ENCODE peak calls at places on chromosomes 7 and 10, in nine cellular contexts. Y, N, W, X, U, I, O, S and R are unnamed samples.
A peak's percentile ranks its signal among the peaks of the same experiment; 100 is the strongest.

GRCh38 chr7:97269741-97270140 is 152.2 kb downstream of the SDHAF3 start:
- DNase-seq in O (no peak), Y (peak; percentile 20), I (peak; percentile 41), W (no peak), U (no peak), S (no peak), N (no peak), X (no peak), R (no peak)

GRCh38 chr7:156475666-156476065 is 164.9 kb upstream of the RNF32 start:
- DNase-seq in S (no peak), U (peak; percentile 81), O (peak; percentile 42), W (no peak), N (peak; percentile 5), I (no peak), X (no peak), Y (peak; percentile 76), R (no peak)

GRCh38 chr10:53700227-53700626 is 927.6 kb upstream of the MBL2 start:
- DNase-seq in I (no peak), Y (no peak), U (no peak), W (no peak), O (no peak), S (no peak), N (no peak), X (no peak), R (no peak)

GRCh38 chr10:132187421-132188138 is 832 bp downstream of the DPYSL4 start:
- DNase-seq in W (no peak), S (no peak), I (no peak), N (peak; percentile 40), O (no peak), U (peak; percentile 30), X (no peak), Y (peak; percentile 76), R (no peak)

GRCh38 chr7:78139335-78139734 is 340.8 kb downstream of the PHTF2 start:
- DNase-seq in W (no peak), U (no peak), S (no peak), X (no peak), I (no peak), O (no peak), N (no peak), Y (no peak), R (no peak)

GRCh38 chr10:69088801-69089501 is 1.0 kb downstream of the SRGN start:
- DNase-seq in Y (no peak), X (peak; percentile 61), U (no peak), O (peak; percentile 89), I (no peak), W (peak; percentile 86), N (peak; percentile 84), S (peak; percentile 52), R (peak; percentile 85)

GRCh38 chr7:81114682-81115081 is 195.8 kb upstream of the SEMA3C start:
- DNase-seq in O (no peak), Y (no peak), W (no peak), I (no peak), U (no peak), N (no peak), S (no peak), X (no peak), R (no peak)

GRCh38 chr10:58044072-58044471 is 223.6 kb downstream of the IPMK start:
- DNase-seq in O (no peak), S (no peak), N (peak; percentile 35), X (no peak), I (no peak), Y (no peak), W (no peak), U (peak; percentile 73), R (no peak)

GRCh38 chr10:22442468-22442867 is 97.2 kb downstream of the SPAG6 start:
- DNase-seq in W (no peak), S (no peak), O (no peak), N (no peak), Y (no peak), U (no peak), I (no peak), X (no peak), R (no peak)

GRCh38 chr10:84493951-84494848 is 165.8 kb downstream of the CCSER2 start:
- DNase-seq in X (no peak), S (no peak), O (no peak), Y (no peak), W (no peak), I (no peak), U (peak; percentile 64), N (peak; percentile 39), R (no peak)

GRCh38 chr7:134925766-134926165 is 60.5 kb upstream of the AGBL3 start:
- DNase-seq in O (no peak), N (no peak), W (no peak), S (no peak), I (no peak), U (no peak), X (no peak), Y (no peak), R (no peak)

GRCh38 chr10:52066383-52066782 is 247.7 kb upstream of the DKK1 start:
- DNase-seq in N (no peak), O (peak; percentile 15), S (no peak), W (peak; percentile 11), Y (peak; percentile 43), X (no peak), U (no peak), I (no peak), R (no peak)

GRCh38 chr7:84043661-84044191 is 150.9 kb downstream of the SEMA3A start:
- DNase-seq in Y (no peak), N (peak; percentile 28), O (no peak), X (no peak), W (no peak), I (no peak), S (no peak), U (no peak), R (no peak)

GRCh38 chr10:87916515-87916914 is 53.1 kb downstream of the PTEN start:
- DNase-seq in X (no peak), S (no peak), I (no peak), N (no peak), U (no peak), Y (no peak), W (no peak), O (no peak), R (no peak)

GRCh38 chr7:42624471-42624870 is 287.4 kb downstream of the C7orf25 start:
- DNase-seq in W (no peak), I (no peak), Y (no peak), O (no peak), S (no peak), U (no peak), N (no peak), X (no peak), R (no peak)

GRCh38 chr10:43082087-43082486 is 5.2 kb downstream of the RET start:
- DNase-seq in Y (no peak), X (no peak), S (no peak), I (no peak), U (no peak), W (no peak), O (no peak), N (no peak), R (no peak)

GRCh38 chr10:29470355-29470705 is 164.4 kb downstream of the SVIL start:
- DNase-seq in O (peak; percentile 20), N (peak; percentile 16), Y (peak; percentile 69), S (no peak), X (no peak), W (no peak), U (no peak), I (peak; percentile 42), R (no peak)

GRCh38 chr10:66322261-66322660 is 603.6 kb upstream of the LRRTM3 start:
- DNase-seq in N (peak; percentile 96), I (no peak), W (no peak), Y (peak; percentile 35), X (no peak), U (peak; percentile 66), S (no peak), O (no peak), R (no peak)
- H3K4me3 ChIP-seq in N (no peak overlapping the region), I (no peak overlapping the region), W (no peak overlapping the region), Y (no peak overlapping the region), X (no peak overlapping the region), U (no peak overlapping the region), S (no peak overlapping the region), O (no peak overlapping the region), R (no peak overlapping the region)

DNA sequence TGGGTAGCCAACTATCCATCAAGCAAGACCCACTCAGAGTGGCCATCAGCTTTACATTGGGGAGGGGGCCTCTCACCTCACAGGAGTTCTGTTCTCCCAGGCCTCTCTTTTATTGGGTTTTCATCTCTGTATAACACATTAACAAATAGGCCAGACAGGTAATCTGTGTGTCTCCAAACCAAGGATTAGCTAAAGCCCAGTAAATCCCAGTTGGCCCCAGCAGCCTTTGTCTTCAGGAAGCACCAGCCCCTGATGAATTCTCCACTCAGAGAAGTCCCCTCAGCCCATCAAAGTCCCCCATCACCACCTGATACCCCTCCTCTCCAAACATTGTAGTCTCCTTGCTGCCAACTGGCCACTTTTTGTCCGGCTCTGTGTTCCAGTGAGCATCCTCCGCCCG is 16.9 kb upstream of the SLF2 start:
- DNase-seq in O (no peak), W (no peak), U (no peak), Y (no peak), S (no peak), I (no peak), N (no peak), X (no peak), R (no peak)
- H3K4me3 ChIP-seq in O (no peak overlapping the region), W (no peak overlapping the region), U (no peak overlapping the region), Y (no peak overlapping the region), S (no peak overlapping the region), I (no peak overlapping the region), N (no peak overlapping the region), X (no peak overlapping the region), R (no peak overlapping the region)

DNA sequence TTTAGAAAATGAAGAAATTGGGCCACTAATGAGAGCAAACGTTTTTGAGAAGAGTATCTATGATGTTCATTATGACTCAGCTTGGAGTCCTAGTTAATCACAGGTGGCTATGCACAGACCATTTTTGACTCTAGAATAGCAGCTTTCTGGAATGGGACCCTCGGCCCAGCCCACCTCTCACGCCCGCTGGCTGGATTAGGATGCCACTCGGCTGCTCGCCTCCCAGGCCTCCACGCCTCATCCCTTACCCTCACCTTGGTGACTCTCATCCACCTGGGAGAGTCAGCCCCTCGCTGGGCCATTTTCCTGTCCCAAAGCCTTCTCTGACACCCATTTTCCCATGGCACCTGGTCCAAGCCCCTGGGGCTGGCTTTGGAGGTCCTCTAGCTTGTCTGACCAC is 173.6 kb downstream of the ADAM12 start:
- DNase-seq in X (no peak), N (no peak), W (no peak), O (no peak), I (no peak), U (no peak), Y (no peak), S (no peak), R (no peak)
- H3K4me3 ChIP-seq in X (no peak overlapping the region), N (no peak overlapping the region), W (no peak overlapping the region), O (no peak overlapping the region), I (no peak overlapping the region), U (no peak overlapping the region), Y (no peak overlapping the region), S (no peak overlapping the region), R (no peak overlapping the region)

DNA sequence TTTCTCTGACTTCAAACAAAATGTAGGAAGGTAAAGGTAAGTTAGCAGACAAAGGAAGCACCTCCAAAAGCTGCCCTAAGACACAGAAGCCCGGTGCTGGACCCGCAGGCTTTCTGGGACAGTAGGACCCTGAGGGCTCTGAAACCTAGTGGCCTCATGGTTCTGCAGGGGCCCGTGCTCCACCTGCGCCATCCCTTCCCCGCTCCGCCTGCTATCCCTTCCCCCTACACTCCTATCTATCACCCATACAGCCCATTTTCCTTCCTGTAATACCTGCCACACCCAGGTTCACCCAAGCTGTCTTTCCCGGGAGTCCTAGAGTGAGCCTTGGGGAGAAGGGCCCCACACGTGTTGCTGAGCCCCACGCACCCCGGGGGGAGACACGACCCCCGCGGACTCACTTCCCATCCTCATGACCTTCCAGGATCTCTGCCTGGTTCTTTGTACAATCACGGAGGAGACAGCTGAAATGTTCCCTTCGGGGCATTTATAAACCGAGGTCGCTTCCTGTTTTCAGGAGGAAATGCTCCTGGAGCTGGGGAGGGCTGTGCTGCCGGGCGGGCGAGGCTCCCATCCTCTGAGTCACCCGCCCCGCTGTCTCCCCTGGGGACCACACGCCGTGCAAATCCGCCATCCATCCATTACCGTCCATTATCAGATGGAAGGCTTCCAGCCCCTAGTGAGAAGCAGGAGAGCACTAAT is 251.7 kb upstream of the PITRM1 start:
- DNase-seq in Y (no peak), S (no peak), N (peak; percentile 15), U (no peak), I (no peak), O (peak; percentile 81), X (no peak), W (no peak), R (no peak)
- H3K4me3 ChIP-seq in Y (no peak overlapping the region), S (no peak overlapping the region), N (no peak overlapping the region), U (no peak overlapping the region), I (no peak overlapping the region), O (no peak overlapping the region), X (no peak overlapping the region), W (no peak overlapping the region), R (no peak overlapping the region)